ENCODE peak calls at places on chromosomes 7 and 10, in seven cellular contexts. S, Z, R, Q, O, J and U are unnamed samples.

GRCh38 chr7:48962821-48963505 is 38.6 kb downstream of the CDC14C start:
- DNase-seq in S (no peak), Z (no peak), R (no peak), Q (peak), O (no peak), J (no peak), U (no peak)

GRCh38 chr7:138468244-138469123 is 8.4 kb downstream of the TRIM24 start:
- DNase-seq in S (no peak), Z (no peak), R (no peak), Q (no peak), O (no peak), J (no peak), U (no peak)

GRCh38 chr10:3537518-3537917 is 247.5 kb downstream of the KLF6 start:
- DNase-seq in S (no peak), Z (no peak), R (no peak), Q (no peak), O (no peak), J (no peak), U (no peak)

GRCh38 chr7:139192014-139192706 is 38.9 kb upstream of the UBN2 start:
- DNase-seq in S (no peak), Z (no peak), R (no peak), Q (no peak), O (no peak), J (peak), U (no peak)

GRCh38 chr7:115274-115911 is 77.0 kb upstream of the FAM20C start:
- DNase-seq in S (no peak), Z (no peak), R (no peak), Q (peak), O (no peak), J (peak), U (no peak)

GRCh38 chr10:11587860-11588259 is 23.6 kb downstream of the USP6NL start:
- DNase-seq in S (no peak), Z (peak), R (no peak), Q (no peak), O (no peak), J (no peak), U (no peak)

GRCh38 chr7:114934758-114935157 is 12.9 kb downstream of the MDFIC start:
- DNase-seq in S (no peak), Z (no peak), R (no peak), Q (no peak), O (no peak), J (no peak), U (no peak)

GRCh38 chr10:3527144-3527543 is 257.9 kb downstream of the KLF6 start:
- DNase-seq in S (no peak), Z (no peak), R (no peak), Q (no peak), O (no peak), J (peak), U (no peak)

GRCh38 chr10:125205431-125205830 is 45.1 kb upstream of the CTBP2 start:
- DNase-seq in S (no peak), Z (no peak), R (no peak), Q (no peak), O (no peak), J (no peak), U (no peak)

GRCh38 chr7:20064974-20065862 is 152.0 kb downstream of the MACC1 start:
- DNase-seq in S (no peak), Z (peak), R (peak), Q (no peak), O (peak), J (peak), U (no peak)

GRCh38 chr10:48759113-48759901 is 74.6 kb downstream of the WDFY4 start:
- DNase-seq in S (no peak), Z (no peak), R (no peak), Q (no peak), O (no peak), J (no peak), U (no peak)

GRCh38 chr7:44845476-44845875 is 2.4 kb downstream of the H2AZ2 start:
- DNase-seq in S (no peak), Z (no peak), R (no peak), Q (no peak), O (no peak), J (no peak), U (no peak)

GRCh38 chr10:121791761-121792160 is 136.1 kb downstream of the ATE1 start:
- DNase-seq in S (no peak), Z (no peak), R (no peak), Q (no peak), O (no peak), J (peak), U (no peak)

GRCh38 chr7:102095933-102096332 is 190.7 kb upstream of the SH2B2 start:
- DNase-seq in S (no peak), Z (no peak), R (no peak), Q (no peak), O (no peak), J (no peak), U (no peak)

GRCh38 chr7:23016345-23017253 is 2.7 kb upstream of the HYCC1 start:
- DNase-seq in S (no peak), Z (no peak), R (no peak), Q (no peak), O (no peak), J (no peak), U (no peak)

GRCh38 chr7:36278069-36278766 is 111.4 kb upstream of the ANLN start:
- DNase-seq in S (no peak), Z (no peak), R (no peak), Q (no peak), O (no peak), J (no peak), U (no peak)

GRCh38 chr10:131571346-131571745 is 259.8 kb upstream of the TCERG1L start:
- DNase-seq in S (no peak), Z (no peak), R (no peak), Q (no peak), O (no peak), J (no peak), U (no peak)

GRCh38 chr7:138935438-138936079 is 45.6 kb downstream of the KIAA1549 start:
- DNase-seq in S (no peak), Z (peak), R (no peak), Q (peak), O (peak), J (peak), U (no peak)

GRCh38 chr7:17070117-17070750 is 188.5 kb upstream of the AGR3 start:
- DNase-seq in S (no peak), Z (no peak), R (no peak), Q (no peak), O (no peak), J (no peak), U (no peak)

GRCh38 chr10:9331583-9332008 is 1277.1 kb downstream of the GATA3 start:
- DNase-seq in S (no peak), Z (no peak), R (no peak), Q (no peak), O (peak), J (peak), U (peak)

GRCh38 chr10:28578454-28578853 is 45.5 kb downstream of the WAC start:
- DNase-seq in S (no peak), Z (no peak), R (no peak), Q (no peak), O (no peak), J (no peak), U (no peak)

GRCh38 chr10:69475433-69475830 is 24.2 kb downstream of the TSPAN15 start:
- DNase-seq in S (no peak), Z (no peak), R (no peak), Q (no peak), O (no peak), J (no peak), U (no peak)

GRCh38 chr7:97307521-97308108 is 190.1 kb downstream of the SDHAF3 start:
- DNase-seq in S (no peak), Z (no peak), R (no peak), Q (no peak), O (no peak), J (peak), U (no peak)

GRCh38 chr7:48089415-48089975 is 430 bp downstream of the UPP1 start:
- DNase-seq in S (peak), Z (no peak), R (peak), Q (no peak), O (no peak), J (no peak), U (peak)

GRCh38 chr7:106415433-106415832 is 130.7 kb upstream of the NAMPT start:
- DNase-seq in S (no peak), Z (no peak), R (no peak), Q (no peak), O (no peak), J (peak), U (no peak)

GRCh38 chr10:34814228-34815173 is 595 bp downstream of the PARD3 start:
- DNase-seq in S (no peak), Z (peak), R (no peak), Q (no peak), O (peak), J (no peak), U (no peak)

GRCh38 chr7:150374472-150374871 is 4.7 kb upstream of the ZNF775 start:
- DNase-seq in S (no peak), Z (no peak), R (no peak), Q (no peak), O (no peak), J (no peak), U (no peak)

GRCh38 chr7:140155428-140155827 is 21.4 kb downstream of the KDM7A start:
- DNase-seq in S (no peak), Z (no peak), R (no peak), Q (no peak), O (no peak), J (no peak), U (no peak)

GRCh38 chr7:12389089-12389700 is 14.5 kb downstream of the VWDE start:
- DNase-seq in S (peak), Z (peak), R (peak), Q (peak), O (peak), J (peak), U (peak)

GRCh38 chr7:44961844-44962482 is 16.9 kb downstream of the MYO1G start:
- DNase-seq in S (no peak), Z (no peak), R (peak), Q (no peak), O (no peak), J (no peak), U (no peak)

GRCh38 chr7:106863216-106863997 is 1.7 kb upstream of the PIK3CG start:
- DNase-seq in S (no peak), Z (no peak), R (no peak), Q (no peak), O (no peak), J (no peak), U (no peak)

GRCh38 chr7:151917791-151918311 is 38.4 kb upstream of the GALNTL5 start:
- DNase-seq in S (no peak), Z (no peak), R (no peak), Q (no peak), O (no peak), J (peak), U (no peak)

GRCh38 chr10:6953131-6953834 is 373.2 kb upstream of the PRKCQ start:
- DNase-seq in S (no peak), Z (peak), R (no peak), Q (no peak), O (peak), J (no peak), U (no peak)

GRCh38 chr10:97463363-97464132 is 17.6 kb downstream of the ZDHHC16 start:
- DNase-seq in S (no peak), Z (peak), R (peak), Q (peak), O (peak), J (peak), U (peak)